ENCODE peak calls at places on chromosomes 13 and 19, in four cellular contexts. One of them, this sample, is unnamed.

GRCh38 chr13:58991826-58992477 is 1171.8 kb downstream of the DIAPH3 start:
- DNase-seq in H1: no peak
- DNase-seq in SK-N-SH: no peak
- DNase-seq in GM12878: no peak
- DNase-seq in this sample: no peak

GRCh38 chr13:36297600-36298338 is at the start of gene CCDC169:
- DNase-seq in H1: peak; percentile 94
- DNase-seq in SK-N-SH: peak; percentile 73
- DNase-seq in GM12878: no peak
- DNase-seq in this sample: peak; percentile 5

GRCh38 chr13:23365652-23366051 is 67.8 kb downstream of the SACS start:
- DNase-seq in H1: no peak
- DNase-seq in SK-N-SH: no peak
- DNase-seq in GM12878: no peak
- DNase-seq in this sample: no peak

GRCh38 chr13:110212529-110212928 is 94.4 kb downstream of the COL4A1 start:
- DNase-seq in GM12878: no peak
- DNase-seq in SK-N-SH: no peak
- DNase-seq in H1: no peak
- DNase-seq in this sample: no peak

GRCh38 chr13:109454167-109454917 is 332.0 kb downstream of the IRS2 start:
- DNase-seq in SK-N-SH: no peak
- DNase-seq in H1: no peak
- DNase-seq in GM12878: no peak
- DNase-seq in this sample: no peak

GRCh38 chr19:52190679-52191293 is 934 bp downstream of the PPP2R1A start:
- DNase-seq in GM12878: no peak
- DNase-seq in H1: peak; percentile 45
- DNase-seq in SK-N-SH: peak; percentile 56
- DNase-seq in this sample: no peak

GRCh38 chr19:55481148-55482127 is 3.5 kb upstream of the NAT14 start:
- DNase-seq in SK-N-SH: no peak
- DNase-seq in H1: peak; percentile 69
- DNase-seq in GM12878: no peak
- DNase-seq in this sample: no peak

GRCh38 chr19:49581007-49581508 is at the start of gene PRRG2:
- DNase-seq in GM12878: no peak
- DNase-seq in H1: peak; percentile 72
- DNase-seq in SK-N-SH: no peak
- DNase-seq in this sample: no peak

GRCh38 chr13:113297370-113297871 is 382 bp downstream of the LAMP1 start:
- DNase-seq in SK-N-SH: no peak
- DNase-seq in GM12878: no peak
- DNase-seq in H1: no peak
- DNase-seq in this sample: no peak

DNA sequence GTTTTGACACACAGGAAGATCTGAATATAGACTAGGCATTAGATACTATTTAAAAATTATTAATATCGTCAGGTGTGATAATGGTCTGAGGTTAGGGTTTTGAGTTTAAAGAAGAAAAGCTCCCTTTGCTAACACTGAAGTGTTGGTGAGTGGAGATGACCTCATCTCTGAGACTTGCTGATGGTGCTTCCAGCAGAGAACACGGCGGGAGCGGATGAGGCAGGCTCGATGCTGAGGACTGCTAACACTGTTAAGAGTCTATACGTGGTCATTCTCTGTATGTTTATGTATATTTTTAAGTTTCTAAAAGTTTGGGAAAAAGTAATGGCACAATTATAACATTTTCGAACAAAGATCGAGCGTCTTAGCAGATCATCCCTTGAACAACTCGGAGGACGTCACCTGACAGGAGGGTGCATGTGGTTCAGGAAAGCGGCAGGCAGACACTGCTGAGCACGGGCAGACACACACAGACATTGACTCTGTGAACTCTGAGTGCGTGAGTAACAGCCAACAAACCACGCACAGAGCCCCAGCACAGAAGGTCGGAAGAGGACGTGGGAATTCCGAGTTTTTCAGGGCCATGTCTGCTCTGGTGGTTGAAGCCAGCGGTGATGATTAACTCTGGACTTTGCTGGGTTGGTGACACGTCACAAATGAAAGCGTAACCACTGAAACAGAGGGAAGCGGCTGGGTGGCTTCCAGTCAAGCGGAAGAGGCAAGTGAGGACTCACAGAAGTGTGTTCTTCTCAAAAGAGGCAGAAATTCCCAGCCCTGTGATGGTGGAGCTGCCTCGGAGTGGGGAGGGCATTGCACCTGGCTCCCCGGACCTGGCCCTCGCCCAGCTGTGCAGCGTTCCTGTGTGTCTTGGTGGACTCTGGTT is 91.9 kb upstream of the TEX29 start:
- DNase-seq in GM12878: no peak
- DNase-seq in H1: no peak
- DNase-seq in SK-N-SH: no peak
- DNase-seq in this sample: no peak
- TF ChIP-seq POLR2AphosphoS5 in GM12878: no peak
- TF ChIP-seq POLR2AphosphoS5 in H1: no peak
- TF ChIP-seq POLR2AphosphoS5 in SK-N-SH: no peak
- TF ChIP-seq POLR2AphosphoS5 in this sample: no peak

GRCh38 chr13:105219636-105220035 is 1315.8 kb downstream of the EFNB2 start:
- DNase-seq in H1: no peak
- DNase-seq in GM12878: no peak
- DNase-seq in SK-N-SH: no peak
- DNase-seq in this sample: no peak
- TF ChIP-seq TCF12 in H1: no peak
- TF ChIP-seq TCF12 in GM12878: no peak
- TF ChIP-seq TCF12 in SK-N-SH: no peak
- TF ChIP-seq TCF12 in this sample: no peak

GRCh38 chr13:50127726-50128291 is 112.6 kb downstream of the KCNRG start:
- DNase-seq in SK-N-SH: no peak
- DNase-seq in GM12878: no peak
- DNase-seq in H1: peak; percentile 68
- DNase-seq in this sample: no peak

GRCh38 chr13:50128406-50129048 is 113.3 kb downstream of the KCNRG start:
- DNase-seq in H1: no peak
- DNase-seq in GM12878: no peak
- DNase-seq in SK-N-SH: no peak
- DNase-seq in this sample: no peak

GRCh38 chr13:50130686-50131051 is 115.4 kb downstream of the KCNRG start:
- DNase-seq in GM12878: no peak
- DNase-seq in SK-N-SH: peak; percentile 75
- DNase-seq in H1: peak; percentile 67
- DNase-seq in this sample: no peak

GRCh38 chr13:50129923-50130685 is 114.9 kb downstream of the KCNRG start:
- DNase-seq in SK-N-SH: peak; percentile 77
- DNase-seq in GM12878: no peak
- DNase-seq in H1: peak; percentile 77
- DNase-seq in this sample: no peak

DNA sequence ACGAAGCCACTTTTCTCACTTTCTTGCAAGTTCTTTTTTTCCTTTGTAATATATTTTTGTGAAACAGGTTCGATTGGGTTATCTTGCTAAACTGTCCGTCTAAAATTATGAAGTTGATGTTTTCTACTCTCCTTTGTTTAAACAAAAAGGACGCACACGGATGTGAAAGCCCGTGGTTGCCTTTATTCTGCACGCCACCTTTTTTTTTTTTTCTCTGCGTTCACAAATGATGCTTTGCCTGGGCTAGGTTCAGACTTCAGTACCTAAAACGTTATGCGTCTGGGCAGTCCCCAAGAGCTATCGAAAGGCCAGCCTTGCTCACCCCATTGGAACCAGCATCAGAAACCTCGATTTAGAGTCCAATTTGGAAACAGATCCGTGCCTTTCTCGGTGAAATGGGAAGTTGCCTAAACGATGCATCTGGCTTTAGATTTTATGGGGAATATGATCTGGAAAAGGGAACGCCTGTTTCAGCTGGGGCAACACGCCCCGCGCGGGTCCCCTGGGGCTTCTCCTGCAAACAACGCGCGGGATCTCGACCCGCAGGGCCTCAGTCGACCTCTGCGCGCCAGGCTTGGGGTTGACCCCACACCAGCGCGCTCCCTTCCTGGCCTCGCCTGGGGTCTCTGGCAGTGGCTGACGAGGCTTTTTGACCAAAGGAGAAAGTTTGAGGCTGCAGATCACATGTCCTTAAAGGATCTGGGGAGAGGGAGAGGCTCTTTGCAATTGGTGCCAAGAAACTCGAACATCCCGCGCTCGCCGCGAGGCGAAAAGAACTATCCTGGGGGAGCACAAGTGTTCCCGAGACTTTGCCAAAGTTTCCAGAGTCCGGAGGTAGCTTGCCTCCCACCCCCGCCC is 114.0 kb downstream of the KCNRG start:
- DNase-seq in SK-N-SH: no peak
- DNase-seq in GM12878: no peak
- DNase-seq in H1: peak; percentile 65
- DNase-seq in this sample: no peak
- TF ChIP-seq POLR2AphosphoS5 in SK-N-SH: no peak
- TF ChIP-seq POLR2AphosphoS5 in GM12878: no peak
- TF ChIP-seq POLR2AphosphoS5 in H1: no peak
- TF ChIP-seq POLR2AphosphoS5 in this sample: no peak

GRCh38 chr19:16371540-16371986 is 46.9 kb downstream of the KLF2 start:
- DNase-seq in GM12878: peak; percentile 79
- DNase-seq in H1: no peak
- DNase-seq in SK-N-SH: no peak
- DNase-seq in this sample: no peak
- TF ChIP-seq TCF12 in GM12878: peak; percentile 13
- TF ChIP-seq TCF12 in H1: no peak
- TF ChIP-seq TCF12 in SK-N-SH: no peak
- TF ChIP-seq TCF12 in this sample: no peak

GRCh38 chr19:13705928-13706447 is 58.3 kb upstream of the MRI1 start:
- DNase-seq in GM12878: no peak
- DNase-seq in SK-N-SH: no peak
- DNase-seq in H1: no peak
- DNase-seq in this sample: no peak

GRCh38 chr19:13712767-13713201 is 51.5 kb upstream of the MRI1 start:
- DNase-seq in SK-N-SH: no peak
- DNase-seq in GM12878: no peak
- DNase-seq in H1: no peak
- DNase-seq in this sample: no peak

GRCh38 chr19:13705201-13705600 is 59.1 kb upstream of the MRI1 start:
- DNase-seq in SK-N-SH: no peak
- DNase-seq in H1: no peak
- DNase-seq in GM12878: no peak
- DNase-seq in this sample: no peak

GRCh38 chr19:13707901-13708300 is 56.4 kb upstream of the MRI1 start:
- DNase-seq in GM12878: no peak
- DNase-seq in SK-N-SH: no peak
- DNase-seq in H1: no peak
- DNase-seq in this sample: no peak
- TF ChIP-seq POLR2AphosphoS5 in GM12878: no peak
- TF ChIP-seq POLR2AphosphoS5 in SK-N-SH: no peak
- TF ChIP-seq POLR2AphosphoS5 in H1: no peak
- TF ChIP-seq POLR2AphosphoS5 in this sample: no peak

DNA sequence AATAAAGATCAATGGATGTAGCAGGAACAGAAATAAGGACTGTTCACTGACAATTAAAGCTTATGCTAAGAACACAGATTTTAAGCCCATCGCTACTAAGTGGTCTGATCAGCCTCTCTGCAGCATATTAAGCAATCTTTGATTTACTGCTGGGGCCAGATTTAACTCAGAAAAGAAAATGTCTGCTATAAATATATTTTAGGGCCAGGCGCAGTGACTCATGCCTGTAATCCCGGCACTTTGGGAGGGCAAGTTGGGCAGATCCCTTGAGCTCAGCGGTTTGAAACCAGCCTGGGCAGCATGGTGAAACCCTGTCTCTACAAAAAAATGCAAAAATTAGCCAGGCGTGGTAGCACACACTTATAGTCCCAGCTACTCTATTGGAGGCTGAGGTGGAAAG is 43.0 kb downstream of the METTL21C start:
- DNase-seq in GM12878: no peak
- DNase-seq in H1: no peak
- DNase-seq in SK-N-SH: no peak
- DNase-seq in this sample: no peak
- TF ChIP-seq TCF12 in GM12878: no peak
- TF ChIP-seq TCF12 in H1: no peak
- TF ChIP-seq TCF12 in SK-N-SH: no peak
- TF ChIP-seq TCF12 in this sample: no peak

DNA sequence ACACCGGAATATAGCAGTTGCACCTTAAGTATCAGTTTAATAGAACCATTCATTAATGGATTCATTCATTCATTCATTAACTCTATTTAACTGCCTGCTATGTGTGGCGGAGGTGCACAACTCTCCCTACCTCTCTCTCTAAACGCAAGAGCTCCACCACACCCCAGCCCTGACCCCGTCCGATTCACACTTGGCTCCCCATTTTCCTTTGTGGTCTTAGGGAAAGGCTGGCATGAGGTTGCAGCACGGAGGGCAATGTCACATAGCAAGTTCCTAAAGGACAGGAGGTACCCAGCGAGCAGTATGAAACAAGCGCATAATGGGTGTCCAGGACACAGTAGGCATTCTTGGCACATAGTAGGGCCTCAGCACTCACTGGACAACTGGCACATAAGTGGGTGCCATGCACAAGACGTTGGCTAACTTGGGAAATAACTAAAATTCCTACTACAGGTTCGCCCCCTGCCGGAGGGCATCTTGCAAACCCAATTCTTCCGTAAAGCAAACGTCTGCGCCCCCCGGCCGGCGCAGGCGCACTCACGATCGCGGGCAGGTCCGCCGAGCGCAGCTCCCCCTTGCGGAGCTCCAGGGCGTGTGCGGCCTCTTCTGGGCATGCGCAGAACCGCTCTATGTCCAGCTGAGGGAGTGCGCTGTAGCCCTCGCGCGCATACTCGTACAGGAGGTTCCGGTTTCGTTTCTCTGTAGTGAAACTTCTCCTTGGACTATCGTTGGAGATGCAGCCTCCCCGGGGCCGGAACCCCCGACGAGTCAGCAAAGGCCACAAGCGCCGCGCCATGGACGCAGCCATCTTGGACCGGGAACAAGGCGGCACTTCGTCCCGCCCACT is at the start of gene SARS2:
- DNase-seq in H1: peak; percentile 96
- DNase-seq in GM12878: peak; percentile 79
- DNase-seq in SK-N-SH: peak; percentile 98
- DNase-seq in this sample: peak; percentile 89
- TF ChIP-seq POLR2AphosphoS5 in H1: peak; percentile 97
- TF ChIP-seq POLR2AphosphoS5 in GM12878: no peak
- TF ChIP-seq POLR2AphosphoS5 in SK-N-SH: peak; percentile 90
- TF ChIP-seq POLR2AphosphoS5 in this sample: no peak

DNA sequence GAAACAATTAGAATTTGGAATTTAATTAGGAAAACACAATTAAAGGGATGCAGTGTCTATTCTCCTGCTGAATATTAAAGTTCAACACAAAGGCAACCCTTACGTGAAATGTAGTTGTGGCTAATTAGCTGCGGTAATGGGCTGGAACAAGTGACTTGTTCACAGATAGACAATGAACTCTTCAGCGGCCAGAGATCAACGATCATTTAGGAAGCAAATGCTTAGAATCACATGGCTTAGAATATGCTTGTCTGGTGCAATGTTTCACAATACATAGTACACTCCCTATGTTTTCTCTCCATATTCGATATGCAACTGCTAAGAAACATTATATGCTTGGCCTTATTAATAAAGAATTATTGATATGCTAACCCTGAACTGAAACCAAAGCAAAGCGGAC is 25.8 kb upstream of the MTUS2 start:
- DNase-seq in GM12878: no peak
- DNase-seq in H1: no peak
- DNase-seq in SK-N-SH: no peak
- DNase-seq in this sample: peak; percentile 12
- TF ChIP-seq TCF12 in GM12878: no peak
- TF ChIP-seq TCF12 in H1: no peak
- TF ChIP-seq TCF12 in SK-N-SH: no peak
- TF ChIP-seq TCF12 in this sample: no peak

This sample was measured in HepG2.